ENCODE peak calls at places on chromosomes 6 and 20, in ten cellular contexts. H is ovary, V is upper lobe of left lung, S is heart left ventricle, W is H1, T is IMR-90, R is transverse colon, D is tibial nerve, X is HCT116, F is stomach. J is an unnamed sample.

GRCh38 chr6:11194399-11195274 is 37.8 kb downstream of the NEDD9 start:
- DNase-seq in H (no peak), V (no peak), S (no peak), W (no peak), T (peak), R (no peak), D (no peak), X (no peak), F (no peak), J (no peak)

GRCh38 chr6:170174124-170174770 is 116.6 kb downstream of the DLL1 start:
- DNase-seq in H (no peak), V (no peak), S (no peak), W (no peak), T (no peak), R (no peak), D (no peak), X (no peak), F (no peak), J (no peak)

GRCh38 chr20:16531485-16531884 is 41.8 kb downstream of the KIF16B start:
- DNase-seq in H (no peak), V (no peak), S (no peak), W (no peak), T (no peak), R (no peak), D (no peak), X (no peak), F (no peak), J (no peak)

GRCh38 chr20:4138056-4138455 is 122.7 kb upstream of the RNF24 start:
- DNase-seq in H (no peak), V (no peak), S (no peak), W (no peak), T (no peak), R (no peak), D (no peak), X (no peak), F (no peak), J (no peak)

GRCh38 chr6:108983151-108983550 is 111.5 kb downstream of the SESN1 start:
- DNase-seq in H (no peak), V (no peak), S (no peak), W (no peak), T (no peak), R (no peak), D (no peak), X (no peak), F (no peak), J (no peak)

GRCh38 chr6:74598473-74599393 is 607.1 kb downstream of the COL12A1 start:
- DNase-seq in H (no peak), V (no peak), S (no peak), W (no peak), T (peak), R (no peak), D (no peak), X (no peak), F (no peak), J (no peak)

GRCh38 chr6:39892490-39893129 is 41.7 kb downstream of the MOCS1 start:
- DNase-seq in H (peak), V (no peak), S (peak), W (peak), T (peak), R (peak), D (peak), X (peak), F (peak), J (peak)

GRCh38 chr20:16615199-16615598 is 42.0 kb upstream of the KIF16B start:
- DNase-seq in H (peak), V (no peak), S (no peak), W (no peak), T (peak), R (peak), D (no peak), X (no peak), F (no peak), J (no peak)

GRCh38 chr6:4677011-4677750 is 99.0 kb upstream of the CDYL start:
- DNase-seq in H (no peak), V (peak), S (no peak), W (no peak), T (no peak), R (no peak), D (no peak), X (no peak), F (no peak), J (no peak)

GRCh38 chr20:34390769-34391447 is 27.8 kb downstream of the ITCH start:
- DNase-seq in H (peak), V (no peak), S (peak), W (peak), T (peak), R (peak), D (no peak), X (peak), F (peak), J (peak)

GRCh38 chr6:47146426-47147174 is 104.5 kb upstream of the ADGRF1 start:
- DNase-seq in H (no peak), V (no peak), S (no peak), W (no peak), T (peak), R (no peak), D (no peak), X (no peak), F (no peak), J (no peak)

GRCh38 chr6:54419885-54420284 is 111.6 kb downstream of the TINAG start:
- DNase-seq in H (no peak), V (no peak), S (no peak), W (no peak), T (peak), R (no peak), D (no peak), X (no peak), F (no peak), J (no peak)

GRCh38 chr6:34202329-34203201 is 34.1 kb upstream of the HMGA1 start:
- DNase-seq in H (no peak), V (no peak), S (no peak), W (no peak), T (no peak), R (no peak), D (no peak), X (peak), F (no peak), J (no peak)

GRCh38 chr6:159633196-159633595 is 59.8 kb downstream of the SOD2 start:
- DNase-seq in H (no peak), V (no peak), S (no peak), W (no peak), T (peak), R (no peak), D (no peak), X (peak), F (no peak), J (peak)

GRCh38 chr20:24446811-24447210 is 22.6 kb upstream of the SYNDIG1 start:
- DNase-seq in H (no peak), V (no peak), S (no peak), W (no peak), T (no peak), R (no peak), D (no peak), X (no peak), F (no peak), J (no peak)

GRCh38 chr6:95593025-95593424 is 15.7 kb downstream of the MANEA start:
- DNase-seq in H (no peak), V (no peak), S (no peak), W (no peak), T (no peak), R (no peak), D (no peak), X (no peak), F (peak), J (no peak)

GRCh38 chr6:130240232-130240631 is 17.5 kb upstream of the SAMD3 start:
- DNase-seq in H (no peak), V (no peak), S (no peak), W (no peak), T (peak), R (no peak), D (no peak), X (no peak), F (no peak), J (no peak)

GRCh38 chr20:57760698-57761412 is 51.0 kb upstream of the PMEPA1 start:
- DNase-seq in H (no peak), V (no peak), S (no peak), W (no peak), T (no peak), R (no peak), D (no peak), X (no peak), F (no peak), J (no peak)

GRCh38 chr6:30834643-30835042 is 49.7 kb upstream of the DDR1 start:
- DNase-seq in H (no peak), V (no peak), S (no peak), W (no peak), T (no peak), R (no peak), D (no peak), X (no peak), F (no peak), J (no peak)

GRCh38 chr6:163355471-163355991 is 59.0 kb upstream of the QKI start:
- DNase-seq in H (peak), V (no peak), S (peak), W (no peak), T (peak), R (no peak), D (peak), X (no peak), F (no peak), J (no peak)

GRCh38 chr6:134230087-134230717 is 87.7 kb downstream of the SGK1 start:
- DNase-seq in H (no peak), V (no peak), S (peak), W (no peak), T (no peak), R (no peak), D (no peak), X (no peak), F (no peak), J (no peak)

GRCh38 chr20:19284400-19285178 is 72.1 kb downstream of the SLC24A3 start:
- DNase-seq in H (no peak), V (no peak), S (no peak), W (no peak), T (no peak), R (no peak), D (no peak), X (no peak), F (no peak), J (no peak)

GRCh38 chr6:44219815-44220784 is 3.3 kb upstream of the SLC29A1 start:
- DNase-seq in H (no peak), V (no peak), S (no peak), W (no peak), T (no peak), R (no peak), D (no peak), X (no peak), F (no peak), J (no peak)

GRCh38 chr6:5672581-5673011 is 334.1 kb downstream of the NRN1 start:
- DNase-seq in H (peak), V (no peak), S (no peak), W (no peak), T (peak), R (no peak), D (no peak), X (no peak), F (no peak), J (no peak)

GRCh38 chr20:1185781-1186334 is 1.1 kb upstream of the TMEM74B start:
- DNase-seq in H (no peak), V (peak), S (peak), W (peak), T (peak), R (peak), D (no peak), X (peak), F (peak), J (peak)

GRCh38 chr20:44422083-44422482 is 53.6 kb upstream of the TTPAL start:
- DNase-seq in H (no peak), V (no peak), S (no peak), W (no peak), T (peak), R (peak), D (no peak), X (no peak), F (no peak), J (peak)

GRCh38 chr6:111243095-111243494 is 155.8 kb downstream of the SLC16A10 start:
- DNase-seq in H (no peak), V (no peak), S (no peak), W (no peak), T (no peak), R (no peak), D (no peak), X (no peak), F (no peak), J (no peak)

GRCh38 chr6:117907600-117908245 is 659 bp downstream of the SLC35F1 start:
- DNase-seq in H (no peak), V (peak), S (no peak), W (no peak), T (no peak), R (no peak), D (no peak), X (no peak), F (no peak), J (no peak)

GRCh38 chr20:20519269-20519668 is 151.4 kb downstream of the INSM1 start:
- DNase-seq in H (no peak), V (no peak), S (no peak), W (no peak), T (no peak), R (peak), D (no peak), X (no peak), F (no peak), J (no peak)

GRCh38 chr20:33811763-33812672 is 870 bp downstream of the CHMP4B start:
- DNase-seq in H (peak), V (no peak), S (peak), W (no peak), T (peak), R (peak), D (peak), X (no peak), F (peak), J (peak)

GRCh38 chr6:81894788-81895221 is 142.3 kb upstream of the TENT5A start:
- DNase-seq in H (no peak), V (no peak), S (peak), W (no peak), T (peak), R (no peak), D (peak), X (no peak), F (no peak), J (no peak)

GRCh38 chr20:43812216-43812615 is 85.4 kb upstream of the GTSF1L start:
- DNase-seq in H (no peak), V (no peak), S (no peak), W (no peak), T (no peak), R (no peak), D (no peak), X (no peak), F (no peak), J (no peak)

GRCh38 chr20:61121661-61122060 is 130.4 kb upstream of the CDH4 start:
- DNase-seq in H (no peak), V (no peak), S (no peak), W (no peak), T (no peak), R (no peak), D (no peak), X (no peak), F (no peak), J (no peak)

GRCh38 chr20:61125536-61126180 is 126.4 kb upstream of the CDH4 start:
- DNase-seq in H (no peak), V (no peak), S (no peak), W (no peak), T (no peak), R (no peak), D (no peak), X (no peak), F (no peak), J (no peak)

GRCh38 chr20:61123286-61123685 is 128.8 kb upstream of the CDH4 start:
- DNase-seq in H (no peak), V (peak), S (no peak), W (no peak), T (no peak), R (no peak), D (no peak), X (no peak), F (no peak), J (no peak)

GRCh38 chr20:61125076-61125475 is 127.0 kb upstream of the CDH4 start:
- DNase-seq in H (no peak), V (no peak), S (no peak), W (no peak), T (no peak), R (no peak), D (no peak), X (no peak), F (no peak), J (no peak)

GRCh38 chr20:61123751-61124368 is 128.2 kb upstream of the CDH4 start:
- DNase-seq in H (no peak), V (peak), S (no peak), W (no peak), T (no peak), R (no peak), D (no peak), X (no peak), F (no peak), J (no peak)
- TF ChIP-seq POLR2A in H (no peak), V (no peak), S (no peak), W (no peak), T (no peak), R (no peak), D (no peak), X (no peak), F (no peak), J (no peak)

DNA sequence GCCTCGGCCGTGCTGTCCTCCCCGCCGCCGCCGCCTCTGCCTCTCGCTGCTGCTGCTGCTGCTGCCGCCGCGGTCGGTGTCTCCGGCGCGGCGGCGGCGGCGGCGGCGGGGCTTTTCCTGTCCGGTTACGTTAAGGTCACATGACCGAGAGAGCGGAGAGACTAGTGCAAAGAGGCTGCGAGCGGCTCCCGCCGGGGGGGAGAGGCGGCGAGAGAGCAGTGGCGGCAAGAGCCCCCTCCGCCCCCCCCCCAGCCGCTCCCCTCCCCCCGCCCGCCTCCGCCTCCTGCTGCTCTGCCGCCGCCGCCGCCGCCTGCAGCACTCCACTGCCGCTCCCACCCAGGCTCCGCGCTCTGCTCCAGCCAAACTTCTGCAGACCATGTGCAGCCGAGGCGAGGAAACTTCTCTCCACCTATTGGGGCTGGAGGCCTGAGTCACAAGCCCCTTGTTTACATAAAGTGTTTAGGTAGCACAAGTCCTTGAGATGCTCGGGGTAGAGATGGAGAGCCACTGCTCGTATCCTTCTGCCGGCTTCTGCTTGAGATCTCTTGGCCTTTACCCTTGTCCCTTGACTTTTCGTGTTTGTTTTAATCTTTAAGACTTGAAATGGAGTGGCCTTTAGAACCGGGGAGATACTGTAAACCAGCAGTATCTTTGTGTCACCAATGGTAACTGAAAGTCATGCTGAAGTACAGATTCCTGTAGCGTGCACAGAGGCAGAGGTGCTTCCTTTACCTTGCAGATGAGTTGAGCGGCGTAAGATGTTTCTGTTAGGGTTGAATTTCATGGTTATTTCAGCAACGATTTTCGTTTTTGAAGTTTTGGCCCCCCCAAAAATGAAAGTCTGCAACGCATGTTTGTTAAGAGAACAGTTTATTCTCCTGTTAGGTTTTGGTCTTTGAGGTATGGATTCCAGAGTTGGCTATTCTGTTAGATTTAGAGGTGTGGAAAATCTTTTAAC is at the start of gene ZBTB2:
- DNase-seq in H (peak), V (peak), S (peak), W (peak), T (peak), R (peak), D (peak), X (no peak), F (peak), J (peak)
- TF ChIP-seq POLR2A in H (peak), V (peak), S (no peak), W (peak), T (no peak), R (no peak), D (peak), X (peak), F (no peak), J (peak)

GRCh38 chr6:36852481-36853147 is 13.4 kb upstream of the CPNE5 start:
- DNase-seq in H (no peak), V (no peak), S (peak), W (no peak), T (peak), R (no peak), D (no peak), X (no peak), F (no peak), J (no peak)

GRCh38 chr6:36850001-36850400 is 10.8 kb upstream of the CPNE5 start:
- DNase-seq in H (no peak), V (no peak), S (no peak), W (no peak), T (no peak), R (no peak), D (no peak), X (no peak), F (no peak), J (no peak)

GRCh38 chr6:36851149-36851614 is 11.9 kb upstream of the CPNE5 start:
- DNase-seq in H (peak), V (no peak), S (peak), W (no peak), T (peak), R (peak), D (no peak), X (peak), F (peak), J (peak)

GRCh38 chr6:36853325-36853724 is 14.1 kb upstream of the CPNE5 start:
- DNase-seq in H (peak), V (no peak), S (peak), W (no peak), T (peak), R (no peak), D (no peak), X (no peak), F (no peak), J (no peak)

GRCh38 chr6:36851632-36852031 is 12.4 kb upstream of the CPNE5 start:
- DNase-seq in H (peak), V (no peak), S (peak), W (no peak), T (no peak), R (no peak), D (no peak), X (no peak), F (no peak), J (no peak)
- TF ChIP-seq POLR2A in H (no peak), V (no peak), S (no peak), W (no peak), T (no peak), R (no peak), D (no peak), X (no peak), F (no peak), J (no peak)

GRCh38 chr6:41723178-41723935 is 12.1 kb downstream of the TFEB start:
- DNase-seq in H (no peak), V (peak), S (peak), W (no peak), T (peak), R (peak), D (peak), X (no peak), F (peak), J (no peak)
- TF ChIP-seq POLR2A in H (no peak), V (no peak), S (no peak), W (no peak), T (no peak), R (peak), D (no peak), X (no peak), F (no peak), J (no peak)

GRCh38 chr6:8063762-8064637 is at the start of gene BLOC1S5:
- DNase-seq in H (peak), V (peak), S (peak), W (peak), T (peak), R (peak), D (peak), X (peak), F (peak), J (peak)
- TF ChIP-seq POLR2A in H (peak), V (peak), S (no peak), W (peak), T (peak), R (peak), D (peak), X (peak), F (no peak), J (peak)

GRCh38 chr6:157379656-157380457 is 1.1 kb upstream of the ZDHHC14 start:
- DNase-seq in H (peak), V (peak), S (peak), W (peak), T (peak), R (peak), D (peak), X (peak), F (peak), J (peak)
- TF ChIP-seq POLR2A in H (no peak), V (no peak), S (no peak), W (no peak), T (no peak), R (peak), D (peak), X (peak), F (no peak), J (no peak)

J was measured in erythroblast.